ENCODE peak calls at places on chromosome 7, in eight cellular contexts. H is psoas muscle, X is adrenal gland, W is A673, B is A549, Z is thyroid gland, F is mammary epithelial cell, S is heart right ventricle. T is an unnamed sample.

GRCh38 chr7:74579800-74580685 is 77.5 kb upstream of the GTF2I start:
- DNase-seq in W (no peak), B (peak), Z (peak), H (peak), X (peak), F (peak), S (no peak), T (no peak)

GRCh38 chr7:147276783-147277370 is 1160.3 kb downstream of the CNTNAP2 start:
- DNase-seq in S (no peak), Z (no peak), B (no peak), X (no peak), F (no peak), H (no peak), W (no peak), T (no peak)

GRCh38 chr7:128166603-128167315 is 74.3 kb upstream of the LEP start:
- DNase-seq in H (no peak), W (no peak), B (no peak), Z (peak), X (peak), S (no peak), F (peak), T (peak)

GRCh38 chr7:90777075-90777864 is 181.1 kb downstream of the CDK14 start:
- DNase-seq in S (no peak), B (no peak), H (no peak), W (no peak), F (no peak), X (no peak), Z (no peak), T (no peak)

GRCh38 chr7:7709263-7709662 is 9.1 kb downstream of the RPA3 start:
- DNase-seq in B (no peak), Z (no peak), F (no peak), W (no peak), S (no peak), H (no peak), X (no peak), T (no peak)

GRCh38 chr7:36661135-36661840 is 63.0 kb downstream of the AOAH start:
- DNase-seq in S (no peak), Z (no peak), H (no peak), F (peak), W (no peak), B (peak), X (no peak), T (no peak)

GRCh38 chr7:140342732-140343514 is 55.4 kb downstream of the SLC37A3 start:
- DNase-seq in F (peak), Z (peak), W (peak), X (peak), S (peak), B (peak), H (no peak), T (peak)

GRCh38 chr7:931871-932650 is 22.4 kb downstream of the ADAP1 start:
- DNase-seq in X (no peak), W (no peak), S (peak), F (no peak), H (no peak), B (no peak), Z (no peak), T (no peak)

GRCh38 chr7:924541-925231 is 29.8 kb downstream of the ADAP1 start:
- DNase-seq in W (no peak), H (no peak), F (no peak), S (peak), X (peak), Z (no peak), B (no peak), T (peak)

GRCh38 chr7:63065684-63066083 is 933.0 kb upstream of the ZNF722 start:
- DNase-seq in B (no peak), X (no peak), W (no peak), Z (no peak), H (no peak), F (no peak), S (no peak), T (no peak)

GRCh38 chr7:108499575-108499974 is 26.4 kb downstream of the PNPLA8 start:
- DNase-seq in Z (no peak), W (no peak), F (peak), H (no peak), X (no peak), S (no peak), B (no peak), T (no peak)

GRCh38 chr7:32890010-32890552 is 1.5 kb downstream of the KBTBD2 start:
- DNase-seq in W (peak), B (peak), X (no peak), F (peak), H (no peak), S (no peak), Z (peak), T (no peak)

GRCh38 chr7:1857487-1858425 is 187.7 kb downstream of the ELFN1 start:
- DNase-seq in X (no peak), B (no peak), S (peak), Z (no peak), F (no peak), W (no peak), H (peak), T (no peak)

GRCh38 chr7:64997927-64998391 is 7.1 kb upstream of the ZNF117 start:
- DNase-seq in Z (peak), W (no peak), F (peak), B (no peak), H (peak), S (no peak), X (peak), T (no peak)

GRCh38 chr7:128937647-128938523 is at the start of gene IRF5:
- DNase-seq in H (peak), X (peak), B (peak), S (peak), W (no peak), F (peak), Z (peak), T (no peak)

GRCh38 chr7:40866601-40867000 is 731.8 kb downstream of the SUGCT start:
- DNase-seq in F (no peak), W (no peak), H (no peak), B (peak), Z (no peak), S (no peak), X (no peak), T (no peak)

GRCh38 chr7:90236890-90237289 is 8.1 kb upstream of the CFAP69 start:
- DNase-seq in S (no peak), Z (no peak), F (no peak), B (no peak), X (no peak), W (no peak), H (no peak), T (no peak)

GRCh38 chr7:148575640-148576411 is 14.7 kb upstream of the C7orf33 start:
- DNase-seq in X (peak), Z (peak), W (peak), H (peak), S (peak), F (peak), B (peak), T (peak)

GRCh38 chr7:142754681-142755575 is 5.7 kb downstream of the PRSS1 start:
- DNase-seq in S (no peak), F (no peak), H (no peak), Z (no peak), W (no peak), B (no peak), X (no peak), T (peak)

GRCh38 chr7:120311028-120311788 is 38.2 kb downstream of the KCND2 start:
- DNase-seq in F (no peak), Z (no peak), H (no peak), S (no peak), B (no peak), X (no peak), W (no peak), T (no peak)

GRCh38 chr7:149773446-149774236 is at the start of gene ZNF467:
- DNase-seq in F (no peak), S (peak), X (peak), Z (peak), H (peak), W (peak), B (peak), T (no peak)

GRCh38 chr7:70477051-70478010 is 654.6 kb upstream of the GALNT17 start:
- DNase-seq in X (no peak), F (peak), B (no peak), W (no peak), S (no peak), H (no peak), Z (no peak), T (no peak)

GRCh38 chr7:83271212-83272099 is 108.8 kb upstream of the PCLO start:
- DNase-seq in H (no peak), W (peak), Z (no peak), B (peak), F (peak), X (no peak), S (no peak), T (no peak)

GRCh38 chr7:112337177-112337576 is 113.1 kb upstream of the IFRD1 start:
- DNase-seq in X (no peak), H (no peak), W (no peak), B (no peak), S (no peak), Z (no peak), F (no peak), T (no peak)

GRCh38 chr7:19491821-19492452 is 216.9 kb downstream of the POLR1F start:
- DNase-seq in B (peak), W (peak), H (no peak), F (peak), S (no peak), Z (no peak), X (no peak), T (no peak)
- TF ChIP-seq CTCF in B (peak), W (peak), H (peak), F (peak), S (peak), Z (peak), X (peak), T (peak)

DNA sequence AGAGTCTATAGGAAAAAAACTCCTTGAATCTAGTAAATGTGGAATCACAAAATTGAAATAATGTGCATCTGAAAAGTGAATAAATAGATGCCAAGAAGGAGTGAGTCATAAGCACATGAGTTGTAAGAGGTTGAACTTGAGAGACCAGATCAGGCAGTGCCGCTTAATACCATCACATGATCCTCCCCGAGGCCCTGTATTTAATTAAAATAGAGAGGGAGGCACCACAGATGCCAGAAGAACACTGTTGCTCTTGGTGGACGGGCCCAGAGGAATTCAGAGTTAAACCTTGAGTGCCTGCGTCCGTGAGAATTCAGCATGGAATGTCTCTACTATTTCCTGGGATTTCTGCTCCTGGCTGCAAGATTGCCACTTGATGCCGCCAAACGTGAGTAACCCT is at the start of gene GPNMB:
- DNase-seq in F (peak), X (peak), S (no peak), W (peak), Z (peak), B (no peak), H (peak), T (no peak)
- H3K4me3 ChIP-seq in F (peak), X (peak), S (peak), W (no peak), Z (no peak), B (no peak), H (peak), T (peak)

GRCh38 chr7:25181537-25181936 is 46.7 kb downstream of the NPVF start:
- DNase-seq in B (no peak), X (no peak), H (no peak), W (no peak), Z (no peak), F (no peak), S (no peak), T (no peak)

GRCh38 chr7:25180592-25180923 is 47.7 kb downstream of the NPVF start:
- DNase-seq in B (no peak), W (no peak), Z (no peak), X (no peak), F (no peak), S (no peak), H (no peak), T (peak)

GRCh38 chr7:25179771-25180591 is 48.3 kb downstream of the NPVF start:
- DNase-seq in B (peak), Z (peak), S (peak), H (peak), X (peak), F (peak), W (peak), T (peak)

GRCh38 chr7:25180946-25181345 is 47.3 kb downstream of the NPVF start:
- DNase-seq in X (no peak), H (no peak), W (peak), S (no peak), B (peak), F (no peak), Z (no peak), T (no peak)

GRCh38 chr7:25179325-25179724 is 49.0 kb downstream of the NPVF start:
- DNase-seq in H (no peak), Z (no peak), X (no peak), S (no peak), W (no peak), F (no peak), B (no peak), T (no peak)
- H3K27ac ChIP-seq in H (peak), Z (no peak), X (peak), S (peak), W (no peak), F (no peak), B (peak), T (no peak)

GRCh38 chr7:13282377-13282980 is 595.0 kb downstream of the ARL4A start:
- DNase-seq in H (no peak), F (no peak), S (no peak), X (no peak), Z (no peak), B (peak), W (peak), T (no peak)
- TF ChIP-seq CTCF in H (peak), F (no peak), S (peak), X (no peak), Z (peak), B (peak), W (peak), T (peak)

DNA sequence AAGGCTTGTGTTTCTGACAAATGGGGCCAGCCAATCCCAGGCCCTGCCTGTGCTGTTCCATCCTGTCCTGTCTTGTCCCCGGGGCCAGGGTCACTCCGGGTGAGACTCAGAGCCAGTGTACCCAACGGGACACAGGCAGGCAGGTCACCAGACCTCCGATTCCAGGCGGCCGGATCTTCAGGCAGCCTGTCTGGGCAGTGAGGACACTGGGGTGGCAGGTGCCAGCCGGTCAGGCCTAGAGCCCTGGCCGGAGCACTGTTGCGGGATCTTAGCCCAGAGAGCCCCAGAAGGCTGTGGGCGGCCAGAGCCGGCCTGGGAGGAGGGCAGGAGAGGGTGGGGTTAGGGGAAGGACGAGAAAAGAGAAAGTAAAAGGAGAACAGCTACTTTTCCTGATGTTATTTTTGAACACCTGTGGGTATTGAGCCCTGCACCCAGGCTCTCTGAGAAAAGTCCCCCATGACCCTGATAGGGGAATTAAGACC is 134.3 kb upstream of the TNRC18 start:
- DNase-seq in S (peak), B (no peak), F (peak), X (peak), W (no peak), H (peak), Z (peak), T (no peak)
- H3K4me3 ChIP-seq in S (peak), B (peak), F (no peak), X (no peak), W (no peak), H (peak), Z (no peak), T (peak)

DNA sequence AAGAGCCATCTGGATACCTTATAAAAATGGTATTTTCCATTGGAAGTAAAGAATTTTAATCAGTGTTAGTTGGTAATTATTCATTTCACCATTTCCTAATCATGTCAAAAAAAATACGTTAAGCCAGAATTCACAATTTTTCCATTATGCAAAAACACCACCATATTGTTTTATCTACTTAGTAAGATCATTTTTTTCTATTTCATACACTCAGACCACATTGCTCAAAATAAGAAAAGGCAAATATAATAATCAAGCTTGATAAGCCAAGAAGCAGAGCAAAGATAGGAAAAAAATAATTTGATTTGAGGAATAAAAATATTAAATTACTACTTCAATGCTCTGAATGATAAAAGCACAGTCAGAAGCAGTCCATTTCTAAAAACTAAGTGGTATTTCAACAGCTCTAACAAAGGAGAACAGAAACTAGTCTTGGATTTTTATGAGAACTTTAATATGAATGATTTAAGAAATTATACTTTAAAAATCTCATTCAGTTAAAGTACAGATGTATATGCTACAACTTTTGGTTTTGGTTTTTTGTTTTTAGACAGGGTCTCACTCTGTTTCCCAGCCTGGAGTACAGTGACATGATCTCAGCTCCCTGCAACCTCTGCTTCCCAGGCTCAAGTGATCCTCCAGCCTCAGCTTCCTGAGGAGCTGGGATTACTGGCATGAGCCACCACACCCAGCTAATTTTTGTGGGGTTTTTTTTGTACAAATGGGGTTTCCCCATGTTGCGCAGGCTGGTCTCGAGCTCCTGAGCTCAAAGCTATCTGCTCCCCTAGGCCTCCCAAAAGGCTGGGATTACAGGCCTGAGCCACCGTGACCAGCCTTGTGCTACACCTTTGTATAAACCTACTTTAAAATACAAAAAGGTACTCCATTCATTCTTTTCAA is 46.6 kb downstream of the LRRN3 start:
- DNase-seq in F (peak), B (no peak), X (no peak), W (peak), Z (no peak), H (no peak), S (no peak), T (no peak)
- H3K27ac ChIP-seq in F (peak), B (no peak), X (peak), W (peak), Z (no peak), H (no peak), S (peak), T (peak)

T was measured in dorsolateral prefrontal cortex.